ENCODE peak calls at places on chromosomes 1 and 21, in five cellular contexts. W is upper lobe of right lung; Z is tibial artery; G is naive thymus-derived CD4-positive, alpha-beta T cell; R is prostate gland. Y is an unnamed sample.
A peak's percentile ranks its signal among the peaks of the same experiment; 100 is the strongest.

GRCh38 chr21:43624343-43624742 is 34.9 kb downstream of the HSF2BP start:
- DNase-seq in W (no peak), Z (no peak), G (no peak), R (no peak), Y (no peak)

GRCh38 chr1:186435336-186435735 is 25.6 kb downstream of the PDC start:
- DNase-seq in W (no peak), Z (no peak), G (no peak), R (no peak), Y (no peak)

GRCh38 chr1:235336903-235337302 is 8.5 kb downstream of the GGPS1 start:
- DNase-seq in W (no peak), Z (no peak), G (peak; percentile 40), R (no peak), Y (no peak)

GRCh38 chr1:216425577-216425976 is 2.3 kb upstream of the USH2A start:
- DNase-seq in W (no peak), Z (no peak), G (no peak), R (no peak), Y (no peak)

GRCh38 chr1:159307338-159307737 is 5.2 kb downstream of the FCER1A start:
- DNase-seq in W (no peak), Z (no peak), G (no peak), R (no peak), Y (no peak)

GRCh38 chr21:32687946-32688345 is 39.9 kb downstream of the SYNJ1 start:
- DNase-seq in W (no peak), Z (no peak), G (no peak), R (no peak), Y (no peak)

GRCh38 chr1:234992065-234992464 is 136.6 kb downstream of the TOMM20 start:
- DNase-seq in W (no peak), Z (no peak), G (no peak), R (no peak), Y (no peak)

GRCh38 chr21:25254491-25255174 is 352.6 kb downstream of the MRPL39 start:
- DNase-seq in W (no peak), Z (no peak), G (no peak), R (no peak), Y (peak; percentile 74)

GRCh38 chr1:29349871-29350491 is 113.7 kb downstream of the PTPRU start:
- DNase-seq in W (peak; percentile 42), Z (peak; percentile 34), G (no peak), R (no peak), Y (no peak)

GRCh38 chr1:101410048-101410878 is 173.4 kb downstream of the S1PR1 start:
- DNase-seq in W (no peak), Z (no peak), G (no peak), R (no peak), Y (no peak)

GRCh38 chr1:70441392-70442035 is 30.4 kb downstream of the CTH start:
- DNase-seq in W (no peak), Z (no peak), G (no peak), R (no peak), Y (no peak)

GRCh38 chr1:6191968-6192367 is 7.4 kb downstream of the RPL22 start:
- DNase-seq in W (no peak), Z (no peak), G (no peak), R (no peak), Y (no peak)

GRCh38 chr1:173062156-173062938 is 11.6 kb upstream of the TNFSF18 start:
- DNase-seq in W (no peak), Z (no peak), G (no peak), R (no peak), Y (no peak)

GRCh38 chr1:88973520-88974137 is 18.8 kb downstream of the KYAT3 start:
- DNase-seq in W (no peak), Z (no peak), G (peak; percentile 11), R (no peak), Y (peak; percentile 58)

GRCh38 chr1:228765543-228765942 is 30.3 kb downstream of the RHOU start:
- DNase-seq in W (no peak), Z (no peak), G (no peak), R (no peak), Y (no peak)

GRCh38 chr1:85623061-85623471 is 42.5 kb downstream of the CCN1 start:
- DNase-seq in W (no peak), Z (no peak), G (no peak), R (no peak), Y (no peak)

GRCh38 chr1:115067460-115067859 is 21.8 kb downstream of the TSPAN2 start:
- DNase-seq in W (no peak), Z (no peak), G (no peak), R (peak; percentile 44), Y (no peak)

GRCh38 chr1:3459051-3459908 is 4.8 kb downstream of the ARHGEF16 start:
- DNase-seq in W (no peak), Z (no peak), G (no peak), R (no peak), Y (no peak)

GRCh38 chr1:3457910-3458621 is 3.6 kb downstream of the ARHGEF16 start:
- DNase-seq in W (no peak), Z (no peak), G (no peak), R (peak; percentile 52), Y (no peak)

GRCh38 chr1:3455630-3456448 is 1.4 kb downstream of the ARHGEF16 start:
- DNase-seq in W (no peak), Z (no peak), G (no peak), R (no peak), Y (no peak)

GRCh38 chr1:3456449-3456963 is 2.0 kb downstream of the ARHGEF16 start:
- DNase-seq in W (no peak), Z (no peak), G (no peak), R (no peak), Y (no peak)

DNA sequence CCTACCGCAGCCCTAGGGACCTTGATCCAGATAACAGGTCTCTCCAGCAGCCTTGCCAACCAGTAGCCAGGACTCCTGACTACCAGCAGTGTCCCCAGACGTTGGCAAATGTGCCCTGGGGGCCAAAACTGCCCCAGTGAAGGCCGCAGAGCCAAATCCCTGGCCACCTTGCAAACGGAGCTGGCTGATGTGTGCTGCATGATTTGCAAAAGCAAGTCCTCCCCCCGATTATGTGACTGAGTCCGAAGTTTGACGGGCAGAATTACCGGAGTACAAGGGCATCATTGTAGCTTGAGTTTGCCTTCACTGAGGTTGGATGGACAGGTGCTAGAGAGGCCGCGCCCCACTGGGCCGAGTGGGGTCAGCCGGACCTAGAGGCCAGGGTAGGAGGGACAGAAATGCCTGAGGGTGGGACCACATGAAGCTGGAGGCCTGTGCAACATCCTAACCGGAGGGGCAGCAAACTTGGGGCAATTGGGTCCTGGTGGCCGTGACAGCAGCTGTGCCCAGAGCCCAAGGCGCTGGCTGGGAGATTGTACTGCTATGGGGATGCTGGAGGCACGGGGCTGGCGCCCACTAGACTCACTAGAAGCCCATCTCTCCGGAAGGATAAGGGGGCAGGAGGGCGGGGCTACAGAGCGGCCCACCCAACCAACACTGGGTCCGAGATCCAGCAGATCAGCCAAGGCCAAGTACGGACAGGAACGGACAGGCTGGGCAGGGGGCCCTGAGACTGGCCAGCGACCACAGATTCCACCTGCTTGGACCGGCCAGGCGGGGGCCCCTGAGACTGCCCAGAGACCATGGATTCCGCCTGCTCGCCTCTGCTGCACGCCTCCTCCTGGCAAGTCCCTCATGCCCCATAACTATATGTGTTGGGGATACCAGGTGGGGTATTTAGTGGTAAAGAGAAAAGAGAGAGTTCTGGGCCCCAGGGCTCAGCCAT is 2.8 kb downstream of the ARHGEF16 start:
- DNase-seq in W (no peak), Z (no peak), G (no peak), R (no peak), Y (no peak)
- H3K4me1 ChIP-seq in W (peaks cover 4% of the 10 kb centered on the region), Z (peaks cover 46% of the 10 kb centered on the region), G (peaks cover 9% of the 10 kb centered on the region), R (peaks cover 10% of the 10 kb centered on the region), Y (peaks cover 5% of the 10 kb centered on the region)

GRCh38 chr1:31694069-31694909 is 9.5 kb downstream of the COL16A1 start:
- DNase-seq in W (no peak), Z (no peak), G (no peak), R (no peak), Y (no peak)

GRCh38 chr1:31695327-31695726 is 8.5 kb downstream of the COL16A1 start:
- DNase-seq in W (no peak), Z (no peak), G (no peak), R (no peak), Y (no peak)

GRCh38 chr1:31697369-31697984 is 6.3 kb downstream of the COL16A1 start:
- DNase-seq in W (no peak), Z (no peak), G (no peak), R (no peak), Y (no peak)

GRCh38 chr1:31696246-31696645 is 7.6 kb downstream of the COL16A1 start:
- DNase-seq in W (no peak), Z (no peak), G (no peak), R (peak; percentile 59), Y (no peak)

GRCh38 chr1:31694910-31695300 is 8.9 kb downstream of the COL16A1 start:
- DNase-seq in W (no peak), Z (no peak), G (no peak), R (no peak), Y (no peak)
- H3K4me3 ChIP-seq in W (no peak overlapping the region), Z (no peak overlapping the region), G (no peak overlapping the region), R (no peak overlapping the region), Y (no peak overlapping the region)

GRCh38 chr1:204714861-204715511 is 29.4 kb upstream of the LRRN2 start:
- DNase-seq in W (no peak), Z (no peak), G (no peak), R (no peak), Y (peak; percentile 82)
- H3K27me3 ChIP-seq in W (peaks cover 22% of the 10 kb centered on the region), Z (no peaks in the 10 kb centered on the region), G (no peaks in the 10 kb centered on the region), R (peaks cover 16% of the 10 kb centered on the region), Y (peaks cover 39% of the 10 kb centered on the region)

DNA sequence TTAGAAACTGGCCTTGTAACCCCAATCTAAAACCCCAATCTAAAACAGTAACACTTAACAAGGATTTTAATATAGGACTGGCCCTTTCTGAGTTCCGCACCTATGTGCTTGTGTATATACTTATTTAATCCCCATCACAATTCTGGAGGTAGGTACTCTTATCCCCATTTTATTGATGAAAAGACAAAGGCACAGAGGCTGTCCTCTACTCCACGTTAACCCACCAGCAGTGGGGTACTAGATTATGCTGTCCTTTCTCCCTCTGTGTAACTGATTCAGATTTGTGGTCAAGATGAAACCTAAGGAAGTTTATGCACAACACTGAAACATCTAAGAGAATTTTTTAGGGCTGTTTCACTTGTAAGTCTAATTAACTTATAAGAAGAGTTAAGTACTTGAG is 175.3 kb downstream of the RERE start:
- DNase-seq in W (no peak), Z (no peak), G (no peak), R (no peak), Y (no peak)
- H3K4me1 ChIP-seq in W (peaks cover 8% of the 10 kb centered on the region), Z (peaks cover 3% of the 10 kb centered on the region), G (no peaks in the 10 kb centered on the region), R (peaks cover 14% of the 10 kb centered on the region), Y (peaks cover 25% of the 10 kb centered on the region)

DNA sequence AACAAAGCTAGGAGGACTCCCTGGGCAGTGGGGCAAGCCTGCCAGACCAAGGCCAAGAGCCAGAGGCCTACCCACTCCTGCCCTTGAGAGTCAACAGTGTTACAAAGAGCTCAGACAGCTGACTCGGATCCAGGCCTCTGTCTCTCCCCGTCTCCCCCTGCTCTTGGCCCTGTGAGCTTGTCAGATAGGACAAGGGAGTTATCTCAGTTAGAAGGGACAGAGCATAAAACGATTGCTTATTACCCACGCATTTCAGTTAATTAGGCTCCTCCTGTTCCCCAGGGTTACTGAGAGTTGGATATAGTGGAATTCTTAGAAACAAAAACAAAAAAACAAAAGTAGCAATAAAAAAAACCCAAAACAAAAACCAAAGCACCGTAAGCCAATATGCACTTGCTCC is 1.3 kb downstream of the SLC41A1 start:
- DNase-seq in W (no peak), Z (no peak), G (no peak), R (peak; percentile 13), Y (no peak)
- H3K4me3 ChIP-seq in W (peak overlapping the region; percentile 96), Z (peak overlapping the region; percentile 97), G (peak overlapping the region; percentile 69), R (peak overlapping the region; percentile 87), Y (peak overlapping the region; percentile 94)

Y was measured in HAP-1.